ENCODE peak calls at places on chromosomes 4 and X, in eight cellular contexts. N, J, L, B, X, Q, W and R are unnamed samples.

GRCh38 chr4:111216791-111217190 is 593.9 kb upstream of the PITX2 start:
- DNase-seq in Q (no peak), X (no peak), L (no peak), N (no peak), J (no peak), W (no peak), B (no peak), R (no peak)

GRCh38 chr4:175651701-175652100 is 160.4 kb downstream of the GPM6A start:
- DNase-seq in J (no peak), Q (no peak), W (no peak), X (no peak), B (no peak), N (no peak), L (no peak), R (no peak)

GRCh38 chrX:9342581-9343051 is 122.2 kb upstream of the TBL1X start:
- DNase-seq in N (peak), J (no peak), B (peak), W (no peak), L (peak), Q (peak), X (peak), R (no peak)

GRCh38 chr4:83009529-83009928 is 1.1 kb downstream of the LIN54 start:
- DNase-seq in Q (no peak), J (no peak), L (no peak), N (no peak), W (no peak), X (no peak), B (no peak), R (no peak)

GRCh38 chr4:114038762-114039392 is 59.4 kb upstream of the ARSJ start:
- DNase-seq in L (no peak), B (no peak), N (no peak), W (no peak), J (no peak), Q (no peak), X (no peak), R (no peak)

GRCh38 chr4:3532714-3533336 is 603 bp upstream of the LRPAP1 start:
- DNase-seq in B (no peak), L (peak), N (no peak), X (no peak), Q (no peak), J (no peak), W (no peak), R (no peak)

GRCh38 chrX:66130469-66130868 is 33.6 kb upstream of the HEPH start:
- DNase-seq in Q (no peak), W (no peak), X (no peak), J (no peak), B (no peak), L (no peak), N (no peak), R (no peak)

GRCh38 chr4:138182838-138183426 is 59.2 kb downstream of the SLC7A11 start:
- DNase-seq in J (no peak), L (peak), Q (no peak), X (peak), B (no peak), N (peak), W (peak), R (peak)

GRCh38 chrX:19225906-19226305 is 103.6 kb upstream of the ADGRG2 start:
- DNase-seq in W (no peak), L (peak), J (no peak), B (no peak), Q (no peak), N (no peak), X (no peak), R (peak)

GRCh38 chrX:21708116-21708515 is 49.8 kb downstream of the SMPX start:
- DNase-seq in B (no peak), J (no peak), X (no peak), L (no peak), W (no peak), Q (no peak), N (no peak), R (no peak)
- TF ChIP-seq CTCF in B (no peak), J (no peak), X (no peak), L (no peak), W (peak), Q (no peak), N (no peak), R (no peak)

GRCh38 chrX:74551934-74552333 is 62.5 kb downstream of the RLIM start:
- DNase-seq in J (no peak), N (no peak), X (no peak), Q (no peak), L (no peak), B (no peak), W (no peak), R (no peak)
- TF ChIP-seq CTCF in J (no peak), N (no peak), X (no peak), Q (no peak), L (no peak), B (no peak), W (no peak), R (no peak)

DNA sequence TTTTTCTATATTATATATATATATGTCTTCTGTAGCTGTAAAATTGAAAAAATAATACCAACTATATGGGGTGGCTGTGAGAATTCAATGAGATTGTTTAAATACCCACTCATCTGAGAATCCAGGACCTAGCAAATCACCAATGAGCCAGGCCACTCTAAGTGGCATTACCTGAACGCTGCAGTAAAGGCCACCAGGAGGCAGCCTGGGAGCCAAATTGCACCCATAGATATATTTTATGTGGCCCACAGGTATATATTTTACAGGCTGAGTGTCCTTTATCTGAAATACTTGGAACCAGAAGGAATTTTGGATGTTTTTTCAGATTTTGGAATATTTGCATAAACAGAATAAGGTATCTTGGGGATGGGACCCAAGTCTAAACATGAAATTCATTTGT is 58.2 kb upstream of the C4orf50 start:
- DNase-seq in J (no peak), L (no peak), X (no peak), B (no peak), W (no peak), N (no peak), Q (no peak), R (no peak)
- TF ChIP-seq CTCF in J (no peak), L (no peak), X (no peak), B (no peak), W (peak), N (no peak), Q (no peak), R (peak)

DNA sequence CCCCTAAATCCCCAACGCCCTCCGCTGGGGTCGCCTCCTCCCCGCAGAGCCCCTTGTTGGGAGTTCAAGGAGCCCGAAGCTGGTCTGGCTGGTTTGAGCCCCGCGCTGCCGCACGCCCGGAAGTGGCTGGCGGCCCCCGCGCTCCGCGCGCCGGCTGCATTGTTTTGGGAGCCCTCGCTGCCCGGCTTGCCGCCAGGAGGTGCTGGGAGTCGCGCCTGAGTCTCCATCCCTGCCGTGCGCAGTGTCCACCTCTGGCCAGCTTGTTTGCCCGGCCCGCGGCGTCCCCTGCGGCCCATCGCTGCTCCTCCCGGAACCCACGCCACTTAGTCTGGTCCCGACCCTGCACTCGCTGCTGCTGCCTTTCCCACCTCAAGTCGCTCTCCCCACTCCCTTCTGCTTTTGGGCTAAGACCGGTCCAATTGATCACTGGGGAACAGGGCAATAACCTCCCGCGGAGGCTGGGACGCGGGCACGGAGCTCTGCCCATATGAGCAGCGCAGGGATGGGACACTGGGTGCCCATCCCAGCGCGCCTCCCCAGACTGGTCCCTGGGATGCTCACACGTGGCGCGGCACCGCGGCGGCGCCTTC is 2.2 kb upstream of the SFRP2 start:
- DNase-seq in J (no peak), W (no peak), L (peak), N (peak), Q (peak), X (peak), B (no peak), R (peak)
- TF ChIP-seq CTCF in J (no peak), W (no peak), L (peak), N (no peak), Q (no peak), X (no peak), B (no peak), R (no peak)